ENCODE peak calls at places on chromosomes 2 and 18, in four cellular contexts. One of them, this sample, is unnamed.

GRCh38 chr18:38868757-38869156 is 1303.2 kb upstream of the CELF4 start:
- DNase-seq in GM18507: no peak
- DNase-seq in Right ventricle myocardium inferior: no peak
- DNase-seq in NCI-H1105: no peak
- DNase-seq in this sample: no peak

GRCh38 chr2:85772019-85772745 is 18.4 kb downstream of the ATOH8 start:
- DNase-seq in GM18507: no peak
- DNase-seq in NCI-H1105: peak
- DNase-seq in Right ventricle myocardium inferior: peak
- DNase-seq in this sample: peak

GRCh38 chr2:220744861-220745260 is 827.2 kb downstream of the EPHA4 start:
- DNase-seq in Right ventricle myocardium inferior: no peak
- DNase-seq in NCI-H1105: no peak
- DNase-seq in GM18507: no peak
- DNase-seq in this sample: no peak

GRCh38 chr2:223054193-223054781 is 2.3 kb downstream of the KCNE4 start:
- DNase-seq in NCI-H1105: no peak
- DNase-seq in GM18507: no peak
- DNase-seq in Right ventricle myocardium inferior: peak
- DNase-seq in this sample: no peak

GRCh38 chr18:13616041-13616440 is 110.3 kb downstream of the FAM210A start:
- DNase-seq in Right ventricle myocardium inferior: no peak
- DNase-seq in GM18507: no peak
- DNase-seq in NCI-H1105: no peak
- DNase-seq in this sample: no peak

GRCh38 chr2:72780483-72780882 is 45.4 kb downstream of the EXOC6B start:
- DNase-seq in GM18507: no peak
- DNase-seq in Right ventricle myocardium inferior: no peak
- DNase-seq in NCI-H1105: no peak
- DNase-seq in this sample: no peak

GRCh38 chr18:65206551-65207260 is 544.1 kb upstream of the CDH7 start:
- DNase-seq in NCI-H1105: no peak
- DNase-seq in Right ventricle myocardium inferior: no peak
- DNase-seq in GM18507: no peak
- DNase-seq in this sample: no peak

GRCh38 chr18:79613186-79613931 is 66.2 kb upstream of the CTDP1 start:
- DNase-seq in Right ventricle myocardium inferior: no peak
- DNase-seq in NCI-H1105: no peak
- DNase-seq in GM18507: no peak
- DNase-seq in this sample: no peak

GRCh38 chr2:157143901-157144300 is 113.6 kb upstream of the GALNT5 start:
- DNase-seq in Right ventricle myocardium inferior: no peak
- DNase-seq in GM18507: no peak
- DNase-seq in NCI-H1105: no peak
- DNase-seq in this sample: no peak

GRCh38 chr2:118146315-118147283 is 58.3 kb downstream of the INSIG2 start:
- DNase-seq in GM18507: no peak
- DNase-seq in NCI-H1105: no peak
- DNase-seq in Right ventricle myocardium inferior: no peak
- DNase-seq in this sample: no peak

GRCh38 chr2:27191107-27191829 is 20.6 kb upstream of the ATRAID start:
- DNase-seq in Right ventricle myocardium inferior: no peak
- DNase-seq in NCI-H1105: peak
- DNase-seq in GM18507: peak
- DNase-seq in this sample: no peak

GRCh38 chr2:16613475-16613874 is 52.2 kb downstream of the CYRIA start:
- DNase-seq in GM18507: peak
- DNase-seq in NCI-H1105: peak
- DNase-seq in Right ventricle myocardium inferior: no peak
- DNase-seq in this sample: no peak

GRCh38 chr2:39954346-39954745 is 175.3 kb upstream of the THUMPD2 start:
- DNase-seq in GM18507: no peak
- DNase-seq in Right ventricle myocardium inferior: no peak
- DNase-seq in NCI-H1105: no peak
- DNase-seq in this sample: no peak

GRCh38 chr18:62730926-62731325 is 15.6 kb downstream of the PHLPP1 start:
- DNase-seq in Right ventricle myocardium inferior: no peak
- DNase-seq in GM18507: no peak
- DNase-seq in NCI-H1105: no peak
- DNase-seq in this sample: no peak

GRCh38 chr18:61816071-61816470 is 76.7 kb downstream of the RNF152 start:
- DNase-seq in GM18507: no peak
- DNase-seq in NCI-H1105: no peak
- DNase-seq in Right ventricle myocardium inferior: no peak
- DNase-seq in this sample: no peak

GRCh38 chr2:30710461-30710860 is 96.8 kb downstream of the CAPN13 start:
- DNase-seq in NCI-H1105: no peak
- DNase-seq in GM18507: no peak
- DNase-seq in Right ventricle myocardium inferior: no peak
- DNase-seq in this sample: no peak

GRCh38 chr2:239152916-239153305 is 247.9 kb downstream of the HDAC4 start:
- DNase-seq in GM18507: no peak
- DNase-seq in Right ventricle myocardium inferior: no peak
- DNase-seq in NCI-H1105: no peak
- DNase-seq in this sample: no peak

GRCh38 chr2:56519806-56520205 is 336.0 kb downstream of the CCDC85A start:
- DNase-seq in GM18507: no peak
- DNase-seq in NCI-H1105: no peak
- DNase-seq in Right ventricle myocardium inferior: no peak
- DNase-seq in this sample: no peak

GRCh38 chr2:241179894-241180293 is 8.6 kb upstream of the ANO7 start:
- DNase-seq in NCI-H1105: no peak
- DNase-seq in Right ventricle myocardium inferior: no peak
- DNase-seq in GM18507: no peak
- DNase-seq in this sample: no peak

GRCh38 chr2:161415467-161416293 is 417 bp upstream of the TBR1 start:
- DNase-seq in NCI-H1105: peak
- DNase-seq in GM18507: no peak
- DNase-seq in Right ventricle myocardium inferior: no peak
- DNase-seq in this sample: no peak

GRCh38 chr2:113088173-113088992 is 20.6 kb downstream of the IL1F10 start:
- DNase-seq in Right ventricle myocardium inferior: no peak
- DNase-seq in GM18507: no peak
- DNase-seq in NCI-H1105: no peak
- DNase-seq in this sample: no peak

GRCh38 chr18:51226068-51226467 is 28.6 kb upstream of the MEX3C start:
- DNase-seq in Right ventricle myocardium inferior: no peak
- DNase-seq in GM18507: no peak
- DNase-seq in NCI-H1105: no peak
- DNase-seq in this sample: no peak

GRCh38 chr18:36294031-36294430 is 3.5 kb upstream of the FHOD3 start:
- DNase-seq in Right ventricle myocardium inferior: no peak
- DNase-seq in GM18507: no peak
- DNase-seq in NCI-H1105: no peak
- DNase-seq in this sample: no peak

GRCh38 chr2:174858745-174859144 is 94.5 kb upstream of the CHRNA1 start:
- DNase-seq in GM18507: no peak
- DNase-seq in Right ventricle myocardium inferior: no peak
- DNase-seq in NCI-H1105: no peak
- DNase-seq in this sample: no peak

GRCh38 chr2:25478736-25479135 is 137.0 kb upstream of the DNMT3A start:
- DNase-seq in NCI-H1105: no peak
- DNase-seq in Right ventricle myocardium inferior: no peak
- DNase-seq in GM18507: no peak
- DNase-seq in this sample: no peak

GRCh38 chr2:79832540-79833234 is 319.8 kb downstream of the CTNNA2 start:
- DNase-seq in Right ventricle myocardium inferior: no peak
- DNase-seq in GM18507: no peak
- DNase-seq in NCI-H1105: no peak
- DNase-seq in this sample: no peak

GRCh38 chr2:142875010-142875409 is 2.5 kb upstream of the KYNU start:
- DNase-seq in GM18507: no peak
- DNase-seq in Right ventricle myocardium inferior: no peak
- DNase-seq in NCI-H1105: no peak
- DNase-seq in this sample: no peak

GRCh38 chr2:160647967-160648685 is 154.5 kb upstream of the RBMS1 start:
- DNase-seq in NCI-H1105: peak
- DNase-seq in GM18507: no peak
- DNase-seq in Right ventricle myocardium inferior: peak
- DNase-seq in this sample: peak

GRCh38 chr18:3388980-3389379 is 61.0 kb upstream of the TGIF1 start:
- DNase-seq in GM18507: no peak
- DNase-seq in NCI-H1105: no peak
- DNase-seq in Right ventricle myocardium inferior: no peak
- DNase-seq in this sample: no peak

GRCh38 chr2:119148082-119148715 is 10.4 kb downstream of the C1QL2 start:
- DNase-seq in GM18507: no peak
- DNase-seq in NCI-H1105: no peak
- DNase-seq in Right ventricle myocardium inferior: no peak
- DNase-seq in this sample: no peak

GRCh38 chr2:156635646-156636045 is 199.5 kb downstream of the GPD2 start:
- DNase-seq in NCI-H1105: no peak
- DNase-seq in Right ventricle myocardium inferior: no peak
- DNase-seq in GM18507: no peak
- DNase-seq in this sample: no peak

GRCh38 chr2:179255129-179255528 is 9.5 kb downstream of the SESTD1 start:
- DNase-seq in Right ventricle myocardium inferior: no peak
- DNase-seq in NCI-H1105: no peak
- DNase-seq in GM18507: no peak
- DNase-seq in this sample: no peak

GRCh38 chr2:45168731-45169338 is 159.6 kb upstream of the SIX2 start:
- DNase-seq in GM18507: no peak
- DNase-seq in NCI-H1105: no peak
- DNase-seq in Right ventricle myocardium inferior: no peak
- DNase-seq in this sample: no peak

GRCh38 chr2:237223208-237223861 is 137.6 kb downstream of the COPS8 start:
- DNase-seq in GM18507: no peak
- DNase-seq in NCI-H1105: no peak
- DNase-seq in Right ventricle myocardium inferior: peak
- DNase-seq in this sample: no peak

This sample was measured in upper lobe of left lung.